ENCODE peak calls at places on chromosomes 3 and 15, in seven cellular contexts. K is naive thymus-derived CD4-positive, alpha-beta T cell; E is upper lobe of right lung; Y is astrocyte; F is upper lobe of left lung; I is SJSA1; J is right lobe of liver. A is an unnamed sample.

GRCh38 chr3:139110072-139110830 is 65.6 kb upstream of the PRR23C start:
- DNase-seq in Y (no peak), J (peak; percentile 95), K (no peak), E (no peak), F (no peak), I (no peak), A (no peak)

GRCh38 chr3:61877359-61877770 is 316.0 kb downstream of the PTPRG start:
- DNase-seq in J (peak; percentile 55), K (no peak), F (no peak), I (no peak), E (no peak), Y (peak; percentile 22), A (no peak)

GRCh38 chr3:65006300-65006739 is 318.5 kb upstream of the ADAMTS9 start:
- DNase-seq in E (no peak), Y (peak; percentile 72), K (no peak), J (no peak), F (no peak), I (peak; percentile 84), A (no peak)

GRCh38 chr3:16101295-16102186 is 72.9 kb upstream of the GALNT15 start:
- DNase-seq in K (no peak), F (no peak), Y (peak; percentile 74), I (no peak), E (no peak), J (no peak), A (no peak)

GRCh38 chr15:88301311-88301710 is 44.8 kb upstream of the NTRK3 start:
- DNase-seq in Y (no peak), I (no peak), F (no peak), E (no peak), K (no peak), J (no peak), A (no peak)

GRCh38 chr3:105466495-105467080 is 99.9 kb downstream of the ALCAM start:
- DNase-seq in I (no peak), K (no peak), J (no peak), Y (peak; percentile 22), E (no peak), F (no peak), A (no peak)

GRCh38 chr3:8766148-8766547 is 3.3 kb downstream of the OXTR start:
- DNase-seq in E (no peak), Y (no peak), I (no peak), F (no peak), J (no peak), K (no peak), A (no peak)

GRCh38 chr15:82855286-82856092 is 46.1 kb downstream of the WHAMM start:
- DNase-seq in E (no peak), I (no peak), K (no peak), F (no peak), Y (no peak), J (peak; percentile 41), A (no peak)

GRCh38 chr15:39931615-39932014 is 2.3 kb upstream of the EIF2AK4 start:
- DNase-seq in E (no peak), J (no peak), K (no peak), F (no peak), I (no peak), Y (no peak), A (no peak)

GRCh38 chr15:77636209-77636608 is 3.5 kb upstream of the LINGO1 start:
- DNase-seq in F (no peak), I (no peak), Y (no peak), J (no peak), E (no peak), K (no peak), A (no peak)

GRCh38 chr3:102165367-102165766 is 269.4 kb upstream of the ZPLD1 start:
- DNase-seq in J (no peak), E (no peak), K (no peak), F (no peak), Y (peak; percentile 91), I (peak; percentile 48), A (no peak)

GRCh38 chr15:58433597-58434333 is 2.0 kb downstream of the LIPC start:
- DNase-seq in J (peak; percentile 67), K (no peak), E (no peak), Y (no peak), F (no peak), I (no peak), A (no peak)

GRCh38 chr15:80743189-80743833 is 35.9 kb upstream of the CEMIP start:
- DNase-seq in E (no peak), I (peak; percentile 9), K (no peak), F (peak; percentile 50), Y (no peak), J (no peak), A (no peak)

GRCh38 chr3:152496716-152497115 is 228.0 kb downstream of the MBNL1 start:
- DNase-seq in J (no peak), F (no peak), Y (no peak), I (no peak), K (no peak), E (no peak), A (no peak)

GRCh38 chr3:194315965-194316361 is 35.2 kb downstream of the CPN2 start:
- DNase-seq in F (no peak), Y (peak; percentile 37), I (no peak), K (no peak), J (no peak), E (no peak), A (no peak)

GRCh38 chr3:46830801-46831200 is 32.4 kb downstream of the MYL3 start:
- DNase-seq in I (no peak), J (no peak), Y (no peak), F (no peak), E (no peak), K (no peak), A (no peak)

GRCh38 chr3:8660271-8660731 is 15.7 kb upstream of the SSUH2 start:
- DNase-seq in Y (peak; percentile 83), E (no peak), K (no peak), J (no peak), I (peak; percentile 42), F (peak; percentile 40), A (no peak)

GRCh38 chr3:193837347-193837827 is 244.4 kb downstream of the OPA1 start:
- DNase-seq in I (no peak), E (no peak), Y (no peak), K (no peak), F (no peak), J (no peak), A (no peak)

GRCh38 chr3:37247398-37248114 is 73.2 kb upstream of the LRRFIP2 start:
- DNase-seq in I (no peak), F (no peak), J (no peak), K (no peak), Y (no peak), E (no peak), A (no peak)

GRCh38 chr3:29893024-29893554 is 612.2 kb downstream of the RBMS3 start:
- DNase-seq in J (no peak), Y (no peak), K (no peak), E (no peak), I (no peak), F (no peak), A (no peak)

GRCh38 chr3:120181632-120182031 is 87.4 kb upstream of the GSK3B start:
- DNase-seq in Y (no peak), J (no peak), K (no peak), I (no peak), E (no peak), F (no peak), A (no peak)

GRCh38 chr3:57157666-57158065 is 7.5 kb downstream of the IL17RD start:
- DNase-seq in Y (no peak), I (no peak), E (no peak), F (no peak), K (no peak), J (no peak), A (no peak)
- H3K4me1 ChIP-seq in Y (peaks cover 31% of the 10 kb centered on the region), I (peaks cover 10% of the 10 kb centered on the region), E (peaks cover 20% of the 10 kb centered on the region), F (no peaks in the 10 kb centered on the region), K (no peaks in the 10 kb centered on the region), J (no peaks in the 10 kb centered on the region), A (peaks cover 48% of the 10 kb centered on the region)

GRCh38 chr15:41125063-41125669 is 9.1 kb upstream of the INO80 start:
- DNase-seq in Y (no peak), K (no peak), J (no peak), F (no peak), I (no peak), E (no peak), A (no peak)

GRCh38 chr15:41122849-41123248 is 6.8 kb upstream of the INO80 start:
- DNase-seq in Y (no peak), I (no peak), E (no peak), J (no peak), K (no peak), F (no peak), A (no peak)

GRCh38 chr15:41125950-41126642 is 10.0 kb upstream of the INO80 start:
- DNase-seq in E (no peak), F (no peak), K (no peak), Y (no peak), J (no peak), I (no peak), A (no peak)

GRCh38 chr15:41124058-41124457 is 8.0 kb upstream of the INO80 start:
- DNase-seq in I (no peak), E (no peak), F (no peak), J (no peak), Y (no peak), K (no peak), A (no peak)

GRCh38 chr15:41121951-41122350 is 5.9 kb upstream of the INO80 start:
- DNase-seq in F (no peak), K (no peak), E (no peak), Y (no peak), J (no peak), I (no peak), A (no peak)
- H3K4me1 ChIP-seq in F (peaks cover 2% of the 10 kb centered on the region), K (peaks cover 3% of the 10 kb centered on the region), E (no peaks in the 10 kb centered on the region), Y (peaks cover under 1% of the 10 kb centered on the region), J (no peaks in the 10 kb centered on the region), I (peaks cover under 1% of the 10 kb centered on the region), A (peaks cover 2% of the 10 kb centered on the region)

GRCh38 chr15:46467041-46467440 is 832.2 kb downstream of the SQOR start:
- DNase-seq in F (no peak), K (no peak), I (no peak), E (no peak), Y (no peak), J (no peak), A (no peak)

GRCh38 chr15:46471096-46471495 is 836.3 kb downstream of the SQOR start:
- DNase-seq in I (no peak), F (no peak), Y (no peak), J (no peak), E (no peak), K (no peak), A (no peak)
- H3K4me1 ChIP-seq in I (no peaks in the 10 kb centered on the region), F (no peaks in the 10 kb centered on the region), Y (no peaks in the 10 kb centered on the region), J (no peaks in the 10 kb centered on the region), E (no peaks in the 10 kb centered on the region), K (no peaks in the 10 kb centered on the region), A (no peaks in the 10 kb centered on the region)

DNA sequence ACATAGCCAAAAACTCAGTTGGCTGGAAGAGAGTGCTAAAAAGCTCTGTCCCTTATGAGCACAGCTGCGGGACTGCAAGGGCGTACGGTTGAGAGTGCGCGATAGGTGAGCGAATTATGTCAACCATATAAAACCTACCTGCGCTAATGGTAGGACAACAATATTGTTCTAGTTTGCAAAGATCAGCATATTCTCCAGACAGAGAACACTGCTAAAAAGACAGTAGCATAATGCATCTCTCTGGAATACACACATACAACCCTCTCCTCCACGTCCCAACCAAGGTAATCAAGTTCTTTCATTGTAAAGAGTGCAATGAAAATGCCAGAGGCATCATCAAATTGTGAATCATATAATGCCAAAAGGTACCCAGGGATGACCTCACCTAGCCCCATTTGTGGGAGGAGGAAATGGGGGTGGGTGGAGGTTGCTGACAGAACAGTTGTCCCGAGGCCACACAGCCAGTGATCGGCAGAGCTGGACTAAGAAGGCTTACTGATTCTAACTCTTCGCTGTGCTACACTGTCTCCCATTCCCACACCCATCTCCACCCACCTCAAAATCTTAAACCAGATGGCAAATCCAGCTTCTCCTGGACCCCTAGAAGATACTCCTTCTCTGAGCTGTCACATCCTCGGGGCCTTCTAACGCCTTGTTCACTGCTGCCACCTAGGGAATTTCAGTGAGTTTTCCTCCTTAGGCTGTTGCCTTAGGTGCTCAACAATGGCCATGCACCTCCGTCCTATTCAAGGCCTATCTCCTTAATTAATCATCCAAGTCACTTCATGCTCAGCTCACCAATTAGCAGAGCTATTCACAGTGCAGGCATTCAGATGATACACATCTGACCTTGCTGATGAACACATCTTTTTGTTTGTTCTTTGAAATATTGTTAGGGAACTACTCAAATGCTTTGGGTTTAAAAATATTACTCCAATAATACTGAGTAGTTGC is 60.7 kb downstream of the RPL22L1 start:
- DNase-seq in J (peak; percentile 50), I (peak; percentile 74), F (no peak), K (no peak), Y (peak; percentile 66), E (no peak), A (no peak)
- H3K4me1 ChIP-seq in J (no peaks in the 10 kb centered on the region), I (peaks cover 42% of the 10 kb centered on the region), F (peaks cover 6% of the 10 kb centered on the region), K (no peaks in the 10 kb centered on the region), Y (peaks cover 22% of the 10 kb centered on the region), E (peaks cover 5% of the 10 kb centered on the region), A (no peaks in the 10 kb centered on the region)

A was measured in esophagus squamous epithelium.